ENCODE peak calls at places on chromosomes 3 and 15, in five cellular contexts. C is astrocyte of the spinal cord, D is cardiac fibroblast, R is neural progenitor cell, V is left lung. O is an unnamed sample.

GRCh38 chr15:68888419-68888818 is 41.9 kb upstream of the SPESP1 start:
- DNase-seq in R (peak), V (no peak), D (no peak), C (no peak), O (no peak)

GRCh38 chr3:195241592-195242355 is 29.2 kb downstream of the XXYLT1 start:
- DNase-seq in R (no peak), D (peak), V (peak), C (no peak), O (peak)

GRCh38 chr3:15284121-15284889 is 48.1 kb downstream of the SH3BP5 start:
- DNase-seq in V (no peak), C (no peak), D (peak), R (no peak), O (no peak)

GRCh38 chr3:188421151-188421821 is 267.3 kb downstream of the LPP start:
- DNase-seq in C (peak), R (no peak), V (no peak), D (peak), O (no peak)

GRCh38 chr3:107524214-107525100 is 1.7 kb downstream of the BBX start:
- DNase-seq in R (peak), V (peak), D (peak), C (peak), O (no peak)

GRCh38 chr15:100665570-100665969 is 63.2 kb downstream of the ASB7 start:
- DNase-seq in D (peak), V (no peak), R (no peak), C (no peak), O (no peak)

GRCh38 chr3:100003609-100004503 is 110.4 kb downstream of the FILIP1L start:
- DNase-seq in V (no peak), C (no peak), D (no peak), R (no peak), O (no peak)

GRCh38 chr3:65170357-65171090 is 482.7 kb upstream of the ADAMTS9 start:
- DNase-seq in D (peak), V (peak), R (peak), C (peak), O (peak)

GRCh38 chr15:51186121-51186795 is 91.6 kb upstream of the TNFAIP8L3 start:
- DNase-seq in D (no peak), R (no peak), V (no peak), C (no peak), O (no peak)

GRCh38 chr3:143849854-143850549 is 1.7 kb upstream of the SLC9A9 start:
- DNase-seq in V (no peak), D (peak), R (no peak), C (peak), O (no peak)

GRCh38 chr3:38374221-38374620 is 27.6 kb downstream of the XYLB start:
- DNase-seq in D (no peak), C (no peak), R (no peak), V (no peak), O (no peak)

GRCh38 chr15:56491110-56491722 is 26.3 kb upstream of the MNS1 start:
- DNase-seq in D (peak), R (peak), V (no peak), C (peak), O (peak)

GRCh38 chr3:167705840-167706239 is 28.9 kb downstream of the PDCD10 start:
- DNase-seq in V (no peak), R (no peak), C (peak), D (peak), O (no peak)

GRCh38 chr15:84112025-84112424 is 123.5 kb upstream of the GOLGA6L4 start:
- DNase-seq in D (peak), C (peak), R (no peak), V (no peak), O (no peak)

GRCh38 chr3:184085389-184085852 is 11.4 kb upstream of the HTR3E start:
- DNase-seq in C (no peak), R (no peak), V (no peak), D (peak), O (no peak)

GRCh38 chr3:181134873-181135272 is 145.3 kb upstream of the DNAJC19 start:
- DNase-seq in D (no peak), V (no peak), R (no peak), C (no peak), O (no peak)

GRCh38 chr15:74730619-74731316 is 5.4 kb upstream of the CYP1A1 start:
- DNase-seq in C (no peak), R (no peak), V (no peak), D (no peak), O (no peak)

GRCh38 chr3:28139288-28139687 is 102.1 kb upstream of the CMC1 start:
- DNase-seq in D (peak), V (no peak), R (no peak), C (no peak), O (no peak)

GRCh38 chr3:129016725-129017530 is 15.8 kb downstream of the EFCC1 start:
- DNase-seq in C (no peak), D (peak), R (no peak), V (peak), O (no peak)

GRCh38 chr3:128309026-128309425 is 155.7 kb downstream of the EEFSEC start:
- DNase-seq in D (no peak), R (no peak), C (no peak), V (no peak), O (no peak)

GRCh38 chr3:11136871-11137626 is 17.2 kb upstream of the HRH1 start:
- DNase-seq in V (no peak), D (peak), C (peak), R (no peak), O (no peak)

GRCh38 chr3:82410366-82410765 is 648.9 kb upstream of the GBE1 start:
- DNase-seq in C (no peak), R (no peak), D (no peak), V (no peak), O (no peak)

GRCh38 chr15:50150349-50150748 is 31.3 kb upstream of the ATP8B4 start:
- DNase-seq in R (no peak), V (no peak), C (no peak), D (no peak), O (no peak)

GRCh38 chr3:111338059-111338698 is 203.8 kb upstream of the CD96 start:
- DNase-seq in C (peak), R (peak), V (no peak), D (peak), O (no peak)

GRCh38 chr15:36218322-36218721 is 361.1 kb upstream of the CDIN1 start:
- DNase-seq in R (no peak), D (no peak), V (no peak), C (no peak), O (no peak)

GRCh38 chr3:98038876-98039275 is 3.8 kb upstream of the GABRR3 start:
- DNase-seq in V (no peak), R (no peak), D (no peak), C (no peak), O (no peak)

GRCh38 chr3:59480486-59480995 is 430.7 kb upstream of the CFAP20DC start:
- DNase-seq in D (peak), V (no peak), C (peak), R (no peak), O (no peak)

GRCh38 chr15:65306551-65306950 is 2.1 kb downstream of the RNU5B-1 start:
- DNase-seq in D (no peak), C (no peak), V (no peak), R (no peak), O (no peak)
- TF ChIP-seq CTCF in D (no peak), C (no peak), V (no peak), R (no peak), O (no peak)

DNA sequence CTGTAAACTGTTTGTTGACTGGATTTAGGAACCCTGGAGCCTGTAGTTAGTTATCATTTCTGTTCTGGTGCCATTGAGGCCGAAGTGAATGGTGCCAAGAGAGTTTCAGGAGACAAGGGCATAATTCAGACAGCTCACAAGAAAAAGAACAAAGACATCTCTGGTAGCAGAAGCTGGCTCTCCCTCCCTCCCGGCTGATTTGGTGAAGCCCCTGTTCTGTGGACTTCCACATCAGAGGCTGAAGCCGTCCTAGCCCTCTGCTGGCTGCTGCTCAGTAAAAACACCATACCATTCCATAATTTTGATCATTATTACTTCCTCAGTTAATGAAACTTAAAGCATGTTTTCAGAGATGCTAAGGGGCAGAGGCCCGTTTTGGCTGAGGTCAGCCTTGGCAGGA is 381.2 kb upstream of the WNT5A start:
- DNase-seq in V (no peak), D (no peak), C (no peak), R (no peak), O (no peak)
- TF ChIP-seq CTCF in V (no peak), D (no peak), C (no peak), R (peak), O (no peak)

GRCh38 chr3:120622870-120623718 is 27.0 kb downstream of the NDUFB4 start:
- DNase-seq in D (peak), C (peak), V (peak), R (peak), O (no peak)
- TF ChIP-seq CTCF in D (peak), C (peak), V (no peak), R (peak), O (no peak)

DNA sequence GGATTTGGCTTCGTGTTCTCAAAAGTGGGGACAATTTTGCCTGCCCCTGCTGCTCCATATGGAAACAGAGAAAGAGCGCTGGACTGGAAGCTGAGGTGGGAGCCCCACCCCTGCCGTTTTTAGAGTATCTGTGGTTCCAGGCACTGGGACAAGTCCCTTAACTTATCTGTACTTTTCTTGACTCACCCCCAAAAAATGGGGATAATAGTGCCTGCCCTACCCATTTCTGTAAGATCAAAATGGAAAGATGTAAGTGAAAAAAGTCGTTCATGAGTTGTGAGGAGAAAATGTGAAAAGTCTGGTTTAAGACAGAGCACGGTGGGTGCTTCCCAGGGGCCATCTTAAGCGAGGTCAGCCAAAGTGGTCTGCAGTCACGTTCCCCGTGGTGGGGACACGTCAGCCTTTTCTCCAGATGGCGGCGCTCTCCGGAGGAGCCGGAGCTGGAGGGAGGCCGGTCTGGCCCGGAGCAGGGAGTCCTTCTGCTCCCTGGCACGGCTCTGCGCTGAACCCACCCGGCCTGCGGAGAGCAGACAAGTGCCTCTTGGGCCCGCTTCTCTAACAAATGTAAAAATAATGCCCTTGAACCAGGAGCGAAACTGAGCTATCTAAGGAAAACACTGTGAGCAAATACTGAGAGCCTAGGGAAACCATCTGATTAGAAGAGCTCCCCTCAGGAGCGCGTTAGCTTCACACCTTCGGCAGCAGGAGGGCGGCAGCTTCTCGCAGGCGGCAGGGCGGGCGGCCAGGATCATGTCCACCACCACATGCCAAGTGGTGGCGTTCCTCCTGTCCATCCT is at the start of gene CLDN18:
- DNase-seq in R (no peak), V (peak), C (peak), D (no peak), O (no peak)
- TF ChIP-seq CTCF in R (no peak), V (no peak), C (no peak), D (no peak), O (no peak)

GRCh38 chr3:52234516-52235447 is 4.2 kb downstream of the TWF2 start:
- DNase-seq in R (no peak), D (no peak), C (no peak), V (no peak), O (no peak)
- TF ChIP-seq CTCF in R (no peak), D (no peak), C (no peak), V (no peak), O (no peak)